ENCODE peak calls at places on chromosome 22, in ten cellular contexts. One of them, this sample, is unnamed.

GRCh38 chr22:33404723-33405122 is 346.5 kb upstream of the SYN3 start:
- DNase-seq in fibroblast of mammary gland: no peak
- DNase-seq in H1: no peak
- DNase-seq in bronchial epithelial cell: no peak
- DNase-seq in progenitor cell of endocrine pancreas: no peak
- DNase-seq in HCT116: no peak
- DNase-seq in Peyer's patch: no peak
- DNase-seq in heart right ventricle: no peak
- DNase-seq in AG09309: no peak
- DNase-seq in thoracic aorta: no peak
- DNase-seq in this sample: no peak

GRCh38 chr22:46812034-46812605 is 49.7 kb downstream of the TBC1D22A start:
- DNase-seq in progenitor cell of endocrine pancreas: no peak
- DNase-seq in HCT116: no peak
- DNase-seq in bronchial epithelial cell: no peak
- DNase-seq in Peyer's patch: no peak
- DNase-seq in fibroblast of mammary gland: no peak
- DNase-seq in H1: no peak
- DNase-seq in thoracic aorta: no peak
- DNase-seq in AG09309: no peak
- DNase-seq in heart right ventricle: no peak
- DNase-seq in this sample: no peak

GRCh38 chr22:42519544-42520237 is at the start of gene RRP7A:
- DNase-seq in thoracic aorta: peak
- DNase-seq in progenitor cell of endocrine pancreas: peak
- DNase-seq in heart right ventricle: peak
- DNase-seq in Peyer's patch: peak
- DNase-seq in H1: no peak
- DNase-seq in AG09309: peak
- DNase-seq in bronchial epithelial cell: peak
- DNase-seq in fibroblast of mammary gland: peak
- DNase-seq in HCT116: no peak
- DNase-seq in this sample: peak

GRCh38 chr22:35154937-35155387 is 89.0 kb downstream of the ISX start:
- DNase-seq in heart right ventricle: peak
- DNase-seq in HCT116: peak
- DNase-seq in bronchial epithelial cell: peak
- DNase-seq in AG09309: peak
- DNase-seq in Peyer's patch: peak
- DNase-seq in thoracic aorta: no peak
- DNase-seq in fibroblast of mammary gland: peak
- DNase-seq in H1: peak
- DNase-seq in progenitor cell of endocrine pancreas: peak
- DNase-seq in this sample: peak

GRCh38 chr22:37178350-37179125 is 9.5 kb downstream of the C1QTNF6 start:
- DNase-seq in heart right ventricle: no peak
- DNase-seq in H1: no peak
- DNase-seq in AG09309: no peak
- DNase-seq in thoracic aorta: no peak
- DNase-seq in bronchial epithelial cell: peak
- DNase-seq in fibroblast of mammary gland: peak
- DNase-seq in Peyer's patch: peak
- DNase-seq in progenitor cell of endocrine pancreas: no peak
- DNase-seq in HCT116: no peak
- DNase-seq in this sample: no peak

GRCh38 chr22:35947794-35948425 is 80.7 kb downstream of the RBFOX2 start:
- DNase-seq in HCT116: no peak
- DNase-seq in progenitor cell of endocrine pancreas: no peak
- DNase-seq in thoracic aorta: no peak
- DNase-seq in heart right ventricle: no peak
- DNase-seq in AG09309: no peak
- DNase-seq in bronchial epithelial cell: peak
- DNase-seq in Peyer's patch: no peak
- DNase-seq in fibroblast of mammary gland: peak
- DNase-seq in H1: no peak
- DNase-seq in this sample: no peak

GRCh38 chr22:33757443-33758124 is 162.7 kb downstream of the LARGE1 start:
- DNase-seq in Peyer's patch: no peak
- DNase-seq in H1: no peak
- DNase-seq in thoracic aorta: no peak
- DNase-seq in progenitor cell of endocrine pancreas: no peak
- DNase-seq in AG09309: no peak
- DNase-seq in fibroblast of mammary gland: no peak
- DNase-seq in HCT116: no peak
- DNase-seq in heart right ventricle: no peak
- DNase-seq in bronchial epithelial cell: no peak
- DNase-seq in this sample: no peak

GRCh38 chr22:46269564-46269963 is 1.8 kb downstream of the TTC38 start:
- DNase-seq in AG09309: no peak
- DNase-seq in HCT116: no peak
- DNase-seq in heart right ventricle: no peak
- DNase-seq in progenitor cell of endocrine pancreas: no peak
- DNase-seq in H1: no peak
- DNase-seq in thoracic aorta: no peak
- DNase-seq in bronchial epithelial cell: no peak
- DNase-seq in Peyer's patch: peak
- DNase-seq in fibroblast of mammary gland: no peak
- DNase-seq in this sample: no peak

GRCh38 chr22:41446057-41446501 is 522 bp downstream of the TOB2 start:
- DNase-seq in H1: no peak
- DNase-seq in fibroblast of mammary gland: no peak
- DNase-seq in Peyer's patch: peak
- DNase-seq in heart right ventricle: peak
- DNase-seq in thoracic aorta: no peak
- DNase-seq in bronchial epithelial cell: no peak
- DNase-seq in HCT116: no peak
- DNase-seq in AG09309: no peak
- DNase-seq in progenitor cell of endocrine pancreas: no peak
- DNase-seq in this sample: no peak

GRCh38 chr22:35212020-35212419 is 45.3 kb upstream of the HMGXB4 start:
- DNase-seq in bronchial epithelial cell: peak
- DNase-seq in thoracic aorta: no peak
- DNase-seq in Peyer's patch: no peak
- DNase-seq in fibroblast of mammary gland: peak
- DNase-seq in H1: no peak
- DNase-seq in heart right ventricle: no peak
- DNase-seq in progenitor cell of endocrine pancreas: no peak
- DNase-seq in HCT116: no peak
- DNase-seq in AG09309: no peak
- DNase-seq in this sample: no peak

DNA sequence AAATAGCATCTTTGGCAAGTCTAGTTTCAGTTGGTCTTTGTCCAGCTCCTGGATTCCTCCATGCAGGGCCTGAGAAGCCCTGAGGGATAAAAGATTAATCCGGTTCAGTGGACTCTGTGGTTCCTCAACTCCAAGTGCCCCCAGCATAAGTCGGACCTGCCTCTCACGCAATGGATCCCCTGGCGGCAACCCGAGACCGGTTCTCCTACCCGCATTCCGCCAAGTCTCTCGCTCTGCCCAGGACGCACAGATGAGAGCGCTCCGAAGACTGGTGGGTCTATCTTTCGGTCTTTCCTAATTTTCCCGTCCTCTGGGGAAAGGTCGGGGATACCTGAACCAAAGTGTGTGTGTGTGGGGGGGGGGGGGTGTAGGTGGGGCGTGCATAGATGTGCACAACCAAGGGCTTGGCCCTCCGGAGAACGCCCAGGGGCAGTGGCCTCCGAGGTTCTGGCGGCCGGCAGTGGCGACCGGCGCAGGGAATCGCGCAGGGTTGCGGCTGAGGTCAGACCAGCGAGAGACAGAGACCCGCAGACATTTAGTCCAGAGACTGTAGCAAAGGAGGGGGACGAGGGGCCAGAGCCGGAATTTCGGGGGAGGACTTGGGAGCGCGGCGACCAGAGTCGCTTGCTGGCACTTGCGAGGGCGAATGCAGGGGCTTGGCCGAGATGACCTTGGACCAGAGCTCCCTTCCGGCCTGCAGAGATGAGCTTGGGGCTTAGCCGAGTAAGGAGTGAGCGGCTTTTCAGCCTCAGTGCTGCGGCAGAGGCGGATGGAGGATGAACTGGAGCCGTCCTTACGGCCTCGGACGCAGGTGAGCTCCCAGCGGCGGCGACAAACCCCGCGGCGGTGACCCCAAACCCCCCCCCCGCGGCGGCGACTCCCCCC is 712 bp upstream of the SLC2A11 start:
- DNase-seq in progenitor cell of endocrine pancreas: peak
- DNase-seq in bronchial epithelial cell: peak
- DNase-seq in fibroblast of mammary gland: peak
- DNase-seq in heart right ventricle: peak
- DNase-seq in HCT116: no peak
- DNase-seq in H1: no peak
- DNase-seq in AG09309: no peak
- DNase-seq in Peyer's patch: peak
- DNase-seq in thoracic aorta: no peak
- DNase-seq in this sample: no peak
- TF ChIP-seq CTCF in progenitor cell of endocrine pancreas: peak
- TF ChIP-seq CTCF in bronchial epithelial cell: no peak
- TF ChIP-seq CTCF in fibroblast of mammary gland: no peak
- TF ChIP-seq CTCF in heart right ventricle: no peak
- TF ChIP-seq CTCF in HCT116: no peak
- TF ChIP-seq CTCF in H1: no peak
- TF ChIP-seq CTCF in AG09309: peak
- TF ChIP-seq CTCF in Peyer's patch: no peak
- TF ChIP-seq CTCF in thoracic aorta: peak
- TF ChIP-seq CTCF in this sample: no peak

GRCh38 chr22:17665248-17665647 is 26.7 kb downstream of the BCL2L13 start:
- DNase-seq in bronchial epithelial cell: no peak
- DNase-seq in H1: no peak
- DNase-seq in heart right ventricle: no peak
- DNase-seq in HCT116: no peak
- DNase-seq in AG09309: no peak
- DNase-seq in progenitor cell of endocrine pancreas: no peak
- DNase-seq in thoracic aorta: no peak
- DNase-seq in fibroblast of mammary gland: no peak
- DNase-seq in Peyer's patch: no peak
- DNase-seq in this sample: no peak

GRCh38 chr22:17664414-17665045 is 26.0 kb downstream of the BCL2L13 start:
- DNase-seq in AG09309: no peak
- DNase-seq in heart right ventricle: no peak
- DNase-seq in H1: no peak
- DNase-seq in fibroblast of mammary gland: no peak
- DNase-seq in progenitor cell of endocrine pancreas: no peak
- DNase-seq in Peyer's patch: peak
- DNase-seq in bronchial epithelial cell: no peak
- DNase-seq in thoracic aorta: no peak
- DNase-seq in HCT116: no peak
- DNase-seq in this sample: no peak

DNA sequence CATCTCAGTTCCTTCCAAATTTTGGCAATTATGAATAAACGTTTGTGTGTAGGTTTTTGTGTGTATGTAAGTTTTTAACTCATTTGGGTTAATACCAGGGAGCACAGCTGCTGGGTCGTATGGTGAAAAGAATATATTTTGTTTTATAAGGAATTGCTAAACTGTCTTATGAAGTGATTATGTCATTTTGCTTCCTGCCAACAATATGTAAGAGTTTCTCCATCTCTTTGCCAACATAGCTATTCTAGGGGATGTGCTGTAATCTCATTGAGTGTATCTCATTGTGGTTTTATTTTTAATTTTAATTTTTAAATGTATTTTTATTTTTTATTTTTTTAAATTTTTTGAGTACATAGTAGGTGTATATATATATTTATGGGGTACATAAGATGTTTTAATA is 27.3 kb downstream of the BCL2L13 start:
- DNase-seq in H1: no peak
- DNase-seq in AG09309: no peak
- DNase-seq in progenitor cell of endocrine pancreas: no peak
- DNase-seq in Peyer's patch: no peak
- DNase-seq in HCT116: no peak
- DNase-seq in bronchial epithelial cell: no peak
- DNase-seq in thoracic aorta: no peak
- DNase-seq in fibroblast of mammary gland: peak
- DNase-seq in heart right ventricle: no peak
- DNase-seq in this sample: no peak
- TF ChIP-seq CTCF in H1: no peak
- TF ChIP-seq CTCF in AG09309: no peak
- TF ChIP-seq CTCF in progenitor cell of endocrine pancreas: no peak
- TF ChIP-seq CTCF in Peyer's patch: no peak
- TF ChIP-seq CTCF in HCT116: no peak
- TF ChIP-seq CTCF in bronchial epithelial cell: no peak
- TF ChIP-seq CTCF in thoracic aorta: no peak
- TF ChIP-seq CTCF in fibroblast of mammary gland: no peak
- TF ChIP-seq CTCF in heart right ventricle: no peak
- TF ChIP-seq CTCF in this sample: no peak

GRCh38 chr22:39080993-39081513 is 4.0 kb downstream of the APOBEC3G start:
- DNase-seq in Peyer's patch: no peak
- DNase-seq in bronchial epithelial cell: no peak
- DNase-seq in thoracic aorta: no peak
- DNase-seq in H1: no peak
- DNase-seq in AG09309: no peak
- DNase-seq in heart right ventricle: no peak
- DNase-seq in fibroblast of mammary gland: no peak
- DNase-seq in HCT116: no peak
- DNase-seq in progenitor cell of endocrine pancreas: no peak
- DNase-seq in this sample: no peak
- TF ChIP-seq CTCF in Peyer's patch: no peak
- TF ChIP-seq CTCF in bronchial epithelial cell: no peak
- TF ChIP-seq CTCF in thoracic aorta: no peak
- TF ChIP-seq CTCF in H1: no peak
- TF ChIP-seq CTCF in AG09309: no peak
- TF ChIP-seq CTCF in heart right ventricle: no peak
- TF ChIP-seq CTCF in fibroblast of mammary gland: no peak
- TF ChIP-seq CTCF in HCT116: no peak
- TF ChIP-seq CTCF in progenitor cell of endocrine pancreas: no peak
- TF ChIP-seq CTCF in this sample: no peak

GRCh38 chr22:25709758-25710157 is 32.2 kb upstream of the MYO18B start:
- DNase-seq in bronchial epithelial cell: peak
- DNase-seq in heart right ventricle: no peak
- DNase-seq in Peyer's patch: no peak
- DNase-seq in thoracic aorta: no peak
- DNase-seq in AG09309: no peak
- DNase-seq in progenitor cell of endocrine pancreas: no peak
- DNase-seq in HCT116: no peak
- DNase-seq in H1: no peak
- DNase-seq in fibroblast of mammary gland: no peak
- DNase-seq in this sample: peak
- TF ChIP-seq CTCF in bronchial epithelial cell: no peak
- TF ChIP-seq CTCF in heart right ventricle: no peak
- TF ChIP-seq CTCF in Peyer's patch: no peak
- TF ChIP-seq CTCF in thoracic aorta: no peak
- TF ChIP-seq CTCF in AG09309: no peak
- TF ChIP-seq CTCF in progenitor cell of endocrine pancreas: no peak
- TF ChIP-seq CTCF in HCT116: no peak
- TF ChIP-seq CTCF in H1: no peak
- TF ChIP-seq CTCF in fibroblast of mammary gland: no peak
- TF ChIP-seq CTCF in this sample: no peak

This sample was measured in GM20000.